ENCODE peak calls at places on chromosomes 5 and 9, in six cellular contexts. One of them, this sample, is unnamed.

GRCh38 chr5:35089688-35090314 is 42.1 kb upstream of the AGXT2 start:
- DNase-seq in CD8-positive, alpha-beta memory T cell: peak; percentile 11
- DNase-seq in naive thymus-derived CD4-positive, alpha-beta T cell: peak; percentile 41
- DNase-seq in upper lobe of left lung: no peak
- DNase-seq in small intestine: peak; percentile 77
- DNase-seq in stomach: peak; percentile 66
- DNase-seq in this sample: peak; percentile 80

GRCh38 chr5:177335701-177336065 is 15.8 kb downstream of the LMAN2 start:
- DNase-seq in CD8-positive, alpha-beta memory T cell: no peak
- DNase-seq in naive thymus-derived CD4-positive, alpha-beta T cell: no peak
- DNase-seq in upper lobe of left lung: no peak
- DNase-seq in small intestine: no peak
- DNase-seq in stomach: no peak
- DNase-seq in this sample: no peak

GRCh38 chr5:34009610-34010009 is 1.8 kb upstream of the AMACR start:
- DNase-seq in CD8-positive, alpha-beta memory T cell: no peak
- DNase-seq in naive thymus-derived CD4-positive, alpha-beta T cell: no peak
- DNase-seq in upper lobe of left lung: no peak
- DNase-seq in small intestine: no peak
- DNase-seq in stomach: no peak
- DNase-seq in this sample: no peak

GRCh38 chr5:141172381-141173204 is at the start of gene PCDHB7:
- DNase-seq in CD8-positive, alpha-beta memory T cell: no peak
- DNase-seq in naive thymus-derived CD4-positive, alpha-beta T cell: no peak
- DNase-seq in upper lobe of left lung: no peak
- DNase-seq in small intestine: peak; percentile 1
- DNase-seq in stomach: no peak
- DNase-seq in this sample: peak; percentile 70

GRCh38 chr9:137223078-137224040 is 1.3 kb upstream of the RNF208 start:
- DNase-seq in CD8-positive, alpha-beta memory T cell: peak; percentile 99
- DNase-seq in naive thymus-derived CD4-positive, alpha-beta T cell: peak; percentile 99
- DNase-seq in upper lobe of left lung: peak; percentile 99
- DNase-seq in small intestine: peak; percentile 99
- DNase-seq in stomach: peak; percentile 98
- DNase-seq in this sample: peak; percentile 96

GRCh38 chr9:124894741-124895170 is 32.8 kb downstream of the ARPC5L start:
- DNase-seq in CD8-positive, alpha-beta memory T cell: peak; percentile 60
- DNase-seq in naive thymus-derived CD4-positive, alpha-beta T cell: peak; percentile 80
- DNase-seq in upper lobe of left lung: no peak
- DNase-seq in small intestine: peak; percentile 13
- DNase-seq in stomach: no peak
- DNase-seq in this sample: no peak

GRCh38 chr5:177131019-177131320 is 2.6 kb upstream of the NSD1 start:
- DNase-seq in CD8-positive, alpha-beta memory T cell: no peak
- DNase-seq in naive thymus-derived CD4-positive, alpha-beta T cell: no peak
- DNase-seq in upper lobe of left lung: no peak
- DNase-seq in small intestine: no peak
- DNase-seq in stomach: no peak
- DNase-seq in this sample: no peak

GRCh38 chr5:9297171-9297570 is 248.7 kb downstream of the SEMA5A start:
- DNase-seq in CD8-positive, alpha-beta memory T cell: no peak
- DNase-seq in naive thymus-derived CD4-positive, alpha-beta T cell: no peak
- DNase-seq in upper lobe of left lung: no peak
- DNase-seq in small intestine: no peak
- DNase-seq in stomach: no peak
- DNase-seq in this sample: no peak

GRCh38 chr9:114266969-114267368 is 55.9 kb upstream of the ORM1 start:
- DNase-seq in CD8-positive, alpha-beta memory T cell: no peak
- DNase-seq in naive thymus-derived CD4-positive, alpha-beta T cell: no peak
- DNase-seq in upper lobe of left lung: no peak
- DNase-seq in small intestine: no peak
- DNase-seq in stomach: no peak
- DNase-seq in this sample: no peak

GRCh38 chr9:72185561-72185960 is 36.3 kb downstream of the GDA start:
- DNase-seq in CD8-positive, alpha-beta memory T cell: no peak
- DNase-seq in naive thymus-derived CD4-positive, alpha-beta T cell: no peak
- DNase-seq in upper lobe of left lung: no peak
- DNase-seq in small intestine: no peak
- DNase-seq in stomach: no peak
- DNase-seq in this sample: no peak

GRCh38 chr9:125902224-125902623 is 155.1 kb downstream of the PBX3 start:
- DNase-seq in CD8-positive, alpha-beta memory T cell: no peak
- DNase-seq in naive thymus-derived CD4-positive, alpha-beta T cell: no peak
- DNase-seq in upper lobe of left lung: no peak
- DNase-seq in small intestine: no peak
- DNase-seq in stomach: no peak
- DNase-seq in this sample: no peak

GRCh38 chr5:96026334-96027065 is 64.8 kb upstream of the ELL2 start:
- DNase-seq in CD8-positive, alpha-beta memory T cell: no peak
- DNase-seq in naive thymus-derived CD4-positive, alpha-beta T cell: no peak
- DNase-seq in upper lobe of left lung: no peak
- DNase-seq in small intestine: no peak
- DNase-seq in stomach: no peak
- DNase-seq in this sample: no peak

GRCh38 chr5:122942164-122942914 is 94.2 kb downstream of the PPIC start:
- DNase-seq in CD8-positive, alpha-beta memory T cell: no peak
- DNase-seq in naive thymus-derived CD4-positive, alpha-beta T cell: no peak
- DNase-seq in upper lobe of left lung: no peak
- DNase-seq in small intestine: no peak
- DNase-seq in stomach: no peak
- DNase-seq in this sample: no peak

GRCh38 chr5:180135128-180135955 is 63.8 kb upstream of the RNF130 start:
- DNase-seq in CD8-positive, alpha-beta memory T cell: no peak
- DNase-seq in naive thymus-derived CD4-positive, alpha-beta T cell: no peak
- DNase-seq in upper lobe of left lung: no peak
- DNase-seq in small intestine: no peak
- DNase-seq in stomach: peak; percentile 23
- DNase-seq in this sample: peak; percentile 12

GRCh38 chr5:81006231-81006630 is 46.1 kb downstream of the RASGRF2 start:
- DNase-seq in CD8-positive, alpha-beta memory T cell: no peak
- DNase-seq in naive thymus-derived CD4-positive, alpha-beta T cell: no peak
- DNase-seq in upper lobe of left lung: no peak
- DNase-seq in small intestine: no peak
- DNase-seq in stomach: no peak
- DNase-seq in this sample: no peak

GRCh38 chr5:117261948-117262606 is 687.5 kb upstream of the SEMA6A start:
- DNase-seq in CD8-positive, alpha-beta memory T cell: no peak
- DNase-seq in naive thymus-derived CD4-positive, alpha-beta T cell: no peak
- DNase-seq in upper lobe of left lung: no peak
- DNase-seq in small intestine: no peak
- DNase-seq in stomach: no peak
- DNase-seq in this sample: no peak

GRCh38 chr5:83922699-83923098 is 202.0 kb upstream of the HAPLN1 start:
- DNase-seq in CD8-positive, alpha-beta memory T cell: no peak
- DNase-seq in naive thymus-derived CD4-positive, alpha-beta T cell: no peak
- DNase-seq in upper lobe of left lung: no peak
- DNase-seq in small intestine: no peak
- DNase-seq in stomach: no peak
- DNase-seq in this sample: no peak

GRCh38 chr5:37886207-37886905 is 46.5 kb upstream of the GDNF start:
- DNase-seq in CD8-positive, alpha-beta memory T cell: no peak
- DNase-seq in naive thymus-derived CD4-positive, alpha-beta T cell: no peak
- DNase-seq in upper lobe of left lung: no peak
- DNase-seq in small intestine: no peak
- DNase-seq in stomach: no peak
- DNase-seq in this sample: no peak

GRCh38 chr9:135155396-135155795 is 67.9 kb downstream of the OLFM1 start:
- DNase-seq in CD8-positive, alpha-beta memory T cell: no peak
- DNase-seq in naive thymus-derived CD4-positive, alpha-beta T cell: no peak
- DNase-seq in upper lobe of left lung: no peak
- DNase-seq in small intestine: no peak
- DNase-seq in stomach: no peak
- DNase-seq in this sample: no peak

GRCh38 chr9:81633952-81634421 is 55.4 kb downstream of the TLE1 start:
- DNase-seq in CD8-positive, alpha-beta memory T cell: no peak
- DNase-seq in naive thymus-derived CD4-positive, alpha-beta T cell: no peak
- DNase-seq in upper lobe of left lung: peak; percentile 29
- DNase-seq in small intestine: peak; percentile 75
- DNase-seq in stomach: no peak
- DNase-seq in this sample: no peak

GRCh38 chr9:121283856-121284732 is 16.1 kb downstream of the GSN start:
- DNase-seq in CD8-positive, alpha-beta memory T cell: no peak
- DNase-seq in naive thymus-derived CD4-positive, alpha-beta T cell: no peak
- DNase-seq in upper lobe of left lung: no peak
- DNase-seq in small intestine: no peak
- DNase-seq in stomach: no peak
- DNase-seq in this sample: peak; percentile 44

GRCh38 chr5:79075646-79076426 is 6.3 kb downstream of the BHMT2 start:
- DNase-seq in CD8-positive, alpha-beta memory T cell: no peak
- DNase-seq in naive thymus-derived CD4-positive, alpha-beta T cell: no peak
- DNase-seq in upper lobe of left lung: no peak
- DNase-seq in small intestine: no peak
- DNase-seq in stomach: no peak
- DNase-seq in this sample: no peak

GRCh38 chr9:99593621-99594020 is 228.1 kb upstream of the NR4A3 start:
- DNase-seq in CD8-positive, alpha-beta memory T cell: no peak
- DNase-seq in naive thymus-derived CD4-positive, alpha-beta T cell: no peak
- DNase-seq in upper lobe of left lung: no peak
- DNase-seq in small intestine: no peak
- DNase-seq in stomach: no peak
- DNase-seq in this sample: no peak

GRCh38 chr5:77777281-77777892 is 1.2 kb upstream of the TBCA start:
- DNase-seq in CD8-positive, alpha-beta memory T cell: no peak
- DNase-seq in naive thymus-derived CD4-positive, alpha-beta T cell: no peak
- DNase-seq in upper lobe of left lung: no peak
- DNase-seq in small intestine: peak; percentile 62
- DNase-seq in stomach: no peak
- DNase-seq in this sample: no peak

GRCh38 chr5:154117050-154117449 is 73.5 kb upstream of the GALNT10 start:
- DNase-seq in CD8-positive, alpha-beta memory T cell: no peak
- DNase-seq in naive thymus-derived CD4-positive, alpha-beta T cell: no peak
- DNase-seq in upper lobe of left lung: no peak
- DNase-seq in small intestine: no peak
- DNase-seq in stomach: no peak
- DNase-seq in this sample: no peak

GRCh38 chr5:180072556-180072955 is 997 bp upstream of the RNF130 start:
- DNase-seq in CD8-positive, alpha-beta memory T cell: peak; percentile 11
- DNase-seq in naive thymus-derived CD4-positive, alpha-beta T cell: peak; percentile 28
- DNase-seq in upper lobe of left lung: peak; percentile 88
- DNase-seq in small intestine: no peak
- DNase-seq in stomach: no peak
- DNase-seq in this sample: peak; percentile 72

GRCh38 chr9:115276621-115277020 is 158.7 kb upstream of the TNC start:
- DNase-seq in CD8-positive, alpha-beta memory T cell: no peak
- DNase-seq in naive thymus-derived CD4-positive, alpha-beta T cell: no peak
- DNase-seq in upper lobe of left lung: no peak
- DNase-seq in small intestine: no peak
- DNase-seq in stomach: no peak
- DNase-seq in this sample: no peak

GRCh38 chr5:168047669-168048111 is 243.8 kb upstream of the WWC1 start:
- DNase-seq in CD8-positive, alpha-beta memory T cell: no peak
- DNase-seq in naive thymus-derived CD4-positive, alpha-beta T cell: no peak
- DNase-seq in upper lobe of left lung: no peak
- DNase-seq in small intestine: no peak
- DNase-seq in stomach: peak; percentile 47
- DNase-seq in this sample: no peak

GRCh38 chr9:92404031-92404430 is 347 bp downstream of the OGN start:
- DNase-seq in CD8-positive, alpha-beta memory T cell: no peak
- DNase-seq in naive thymus-derived CD4-positive, alpha-beta T cell: no peak
- DNase-seq in upper lobe of left lung: no peak
- DNase-seq in small intestine: no peak
- DNase-seq in stomach: no peak
- DNase-seq in this sample: no peak

GRCh38 chr5:176618783-176619182 is 8.8 kb upstream of the GPRIN1 start:
- DNase-seq in CD8-positive, alpha-beta memory T cell: no peak
- DNase-seq in naive thymus-derived CD4-positive, alpha-beta T cell: no peak
- DNase-seq in upper lobe of left lung: no peak
- DNase-seq in small intestine: no peak
- DNase-seq in stomach: no peak
- DNase-seq in this sample: no peak

GRCh38 chr5:53087596-53087995 is 22.0 kb downstream of the MOCS2 start:
- DNase-seq in CD8-positive, alpha-beta memory T cell: no peak
- DNase-seq in naive thymus-derived CD4-positive, alpha-beta T cell: no peak
- DNase-seq in upper lobe of left lung: no peak
- DNase-seq in small intestine: no peak
- DNase-seq in stomach: no peak
- DNase-seq in this sample: peak; percentile 40

GRCh38 chr5:39713224-39713911 is 288.6 kb upstream of the DAB2 start:
- DNase-seq in CD8-positive, alpha-beta memory T cell: no peak
- DNase-seq in naive thymus-derived CD4-positive, alpha-beta T cell: no peak
- DNase-seq in upper lobe of left lung: no peak
- DNase-seq in small intestine: no peak
- DNase-seq in stomach: no peak
- DNase-seq in this sample: peak; percentile 32

GRCh38 chr9:135503371-135504261 is 3.1 kb downstream of the MRPS2 start:
- DNase-seq in CD8-positive, alpha-beta memory T cell: no peak
- DNase-seq in naive thymus-derived CD4-positive, alpha-beta T cell: no peak
- DNase-seq in upper lobe of left lung: peak; percentile 69
- DNase-seq in small intestine: no peak
- DNase-seq in stomach: no peak
- DNase-seq in this sample: no peak

DNA sequence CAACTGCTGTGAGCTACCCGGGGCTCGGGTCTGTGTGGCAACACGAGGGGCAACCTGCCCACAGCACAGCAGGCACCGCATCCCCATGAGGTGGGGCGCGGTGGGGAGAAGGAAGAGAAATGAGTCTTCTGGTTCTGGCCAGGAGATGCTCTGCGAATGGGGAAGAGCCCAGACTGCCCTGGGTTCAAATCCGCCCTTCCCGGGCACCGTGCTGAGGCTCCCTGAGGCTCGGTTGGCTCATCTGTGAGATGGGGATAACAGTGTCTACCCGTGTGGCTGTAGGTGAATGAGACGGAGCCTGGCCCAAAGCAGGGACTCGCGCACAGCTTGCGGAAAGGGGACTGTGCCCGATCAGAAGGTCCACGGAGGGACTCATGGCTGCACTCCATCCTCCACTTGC is 123.9 kb downstream of the VAV2 start:
- DNase-seq in CD8-positive, alpha-beta memory T cell: no peak
- DNase-seq in naive thymus-derived CD4-positive, alpha-beta T cell: no peak
- DNase-seq in upper lobe of left lung: no peak
- DNase-seq in small intestine: no peak
- DNase-seq in stomach: no peak
- DNase-seq in this sample: no peak
- H3K27ac ChIP-seq in CD8-positive, alpha-beta memory T cell: no peak overlapping the region
- H3K27ac ChIP-seq in naive thymus-derived CD4-positive, alpha-beta T cell: no peak overlapping the region
- H3K27ac ChIP-seq in upper lobe of left lung: no peak overlapping the region
- H3K27ac ChIP-seq in small intestine: no peak overlapping the region
- H3K27ac ChIP-seq in stomach: no peak overlapping the region
- H3K27ac ChIP-seq in this sample: no peak overlapping the region

GRCh38 chr5:157057459-157058370 is 1.2 kb downstream of the HAVCR1 start:
- DNase-seq in CD8-positive, alpha-beta memory T cell: no peak
- DNase-seq in naive thymus-derived CD4-positive, alpha-beta T cell: no peak
- DNase-seq in upper lobe of left lung: no peak
- DNase-seq in small intestine: no peak
- DNase-seq in stomach: no peak
- DNase-seq in this sample: no peak
- H3K27ac ChIP-seq in CD8-positive, alpha-beta memory T cell: no peak overlapping the region
- H3K27ac ChIP-seq in naive thymus-derived CD4-positive, alpha-beta T cell: no peak overlapping the region
- H3K27ac ChIP-seq in upper lobe of left lung: no peak overlapping the region
- H3K27ac ChIP-seq in small intestine: no peak overlapping the region
- H3K27ac ChIP-seq in stomach: no peak overlapping the region
- H3K27ac ChIP-seq in this sample: no peak overlapping the region

GRCh38 chr5:119356384-119357188 is 767 bp downstream of the TNFAIP8 start:
- DNase-seq in CD8-positive, alpha-beta memory T cell: no peak
- DNase-seq in naive thymus-derived CD4-positive, alpha-beta T cell: no peak
- DNase-seq in upper lobe of left lung: no peak
- DNase-seq in small intestine: no peak
- DNase-seq in stomach: no peak
- DNase-seq in this sample: no peak
- H3K27ac ChIP-seq in CD8-positive, alpha-beta memory T cell: peak overlapping the region; percentile 21
- H3K27ac ChIP-seq in naive thymus-derived CD4-positive, alpha-beta T cell: peak overlapping the region; percentile 55
- H3K27ac ChIP-seq in upper lobe of left lung: peak overlapping the region; percentile 83
- H3K27ac ChIP-seq in small intestine: no peak overlapping the region
- H3K27ac ChIP-seq in stomach: peak overlapping the region; percentile 77
- H3K27ac ChIP-seq in this sample: peak overlapping the region; percentile 3

GRCh38 chr5:150007050-150007449 is 6.5 kb downstream of the HMGXB3 start:
- DNase-seq in CD8-positive, alpha-beta memory T cell: no peak
- DNase-seq in naive thymus-derived CD4-positive, alpha-beta T cell: no peak
- DNase-seq in upper lobe of left lung: no peak
- DNase-seq in small intestine: no peak
- DNase-seq in stomach: no peak
- DNase-seq in this sample: no peak
- H3K27ac ChIP-seq in CD8-positive, alpha-beta memory T cell: no peak overlapping the region
- H3K27ac ChIP-seq in naive thymus-derived CD4-positive, alpha-beta T cell: no peak overlapping the region
- H3K27ac ChIP-seq in upper lobe of left lung: no peak overlapping the region
- H3K27ac ChIP-seq in small intestine: no peak overlapping the region
- H3K27ac ChIP-seq in stomach: no peak overlapping the region
- H3K27ac ChIP-seq in this sample: no peak overlapping the region

This sample was measured in testis.